ENCODE peak calls at places on chromosomes 5 and 9, in seven cellular contexts. One of them, this sample, is unnamed.

GRCh38 chr5:179130101-179130681 is 70.0 kb downstream of the ZNF354C start:
- DNase-seq in cardiac fibroblast: no peak
- DNase-seq in testis: no peak
- DNase-seq in dorsolateral prefrontal cortex: peak; percentile 33
- DNase-seq in gastrocnemius medialis: no peak
- DNase-seq in GM10248: no peak
- DNase-seq in fibroblast of mammary gland: no peak
- DNase-seq in this sample: no peak

GRCh38 chr5:142994242-142994641 is 224.1 kb downstream of the ARHGAP26 start:
- DNase-seq in cardiac fibroblast: no peak
- DNase-seq in testis: no peak
- DNase-seq in dorsolateral prefrontal cortex: no peak
- DNase-seq in gastrocnemius medialis: no peak
- DNase-seq in GM10248: no peak
- DNase-seq in fibroblast of mammary gland: no peak
- DNase-seq in this sample: no peak

GRCh38 chr9:127970401-127971313 is 10.1 kb downstream of the EEIG1 start:
- DNase-seq in cardiac fibroblast: no peak
- DNase-seq in testis: no peak
- DNase-seq in dorsolateral prefrontal cortex: no peak
- DNase-seq in gastrocnemius medialis: no peak
- DNase-seq in GM10248: peak; percentile 94
- DNase-seq in fibroblast of mammary gland: no peak
- DNase-seq in this sample: peak; percentile 50

GRCh38 chr5:40689442-40689841 is 9.7 kb downstream of the PTGER4 start:
- DNase-seq in cardiac fibroblast: peak; percentile 98
- DNase-seq in testis: no peak
- DNase-seq in dorsolateral prefrontal cortex: no peak
- DNase-seq in gastrocnemius medialis: no peak
- DNase-seq in GM10248: peak; percentile 29
- DNase-seq in fibroblast of mammary gland: peak; percentile 99
- DNase-seq in this sample: no peak

GRCh38 chr9:109455861-109456260 is 42.2 kb downstream of the PTPN3 start:
- DNase-seq in cardiac fibroblast: no peak
- DNase-seq in testis: no peak
- DNase-seq in dorsolateral prefrontal cortex: no peak
- DNase-seq in gastrocnemius medialis: no peak
- DNase-seq in GM10248: no peak
- DNase-seq in fibroblast of mammary gland: no peak
- DNase-seq in this sample: no peak

GRCh38 chr5:156597276-156597675 is 252.8 kb upstream of the PPP1R2B start:
- DNase-seq in cardiac fibroblast: no peak
- DNase-seq in testis: no peak
- DNase-seq in dorsolateral prefrontal cortex: no peak
- DNase-seq in gastrocnemius medialis: no peak
- DNase-seq in GM10248: no peak
- DNase-seq in fibroblast of mammary gland: no peak
- DNase-seq in this sample: no peak

GRCh38 chr5:145936401-145937131 is at the start of gene SH3RF2:
- DNase-seq in cardiac fibroblast: peak; percentile 63
- DNase-seq in testis: peak; percentile 81
- DNase-seq in dorsolateral prefrontal cortex: peak; percentile 61
- DNase-seq in gastrocnemius medialis: peak; percentile 68
- DNase-seq in GM10248: no peak
- DNase-seq in fibroblast of mammary gland: peak; percentile 60
- DNase-seq in this sample: no peak

GRCh38 chr9:72337286-72337685 is 27.7 kb downstream of the ZFAND5 start:
- DNase-seq in cardiac fibroblast: no peak
- DNase-seq in testis: no peak
- DNase-seq in dorsolateral prefrontal cortex: no peak
- DNase-seq in gastrocnemius medialis: no peak
- DNase-seq in GM10248: no peak
- DNase-seq in fibroblast of mammary gland: no peak
- DNase-seq in this sample: no peak

GRCh38 chr5:67095346-67095871 is 101.2 kb downstream of the CD180 start:
- DNase-seq in cardiac fibroblast: peak; percentile 75
- DNase-seq in testis: peak; percentile 64
- DNase-seq in dorsolateral prefrontal cortex: no peak
- DNase-seq in gastrocnemius medialis: peak; percentile 89
- DNase-seq in GM10248: no peak
- DNase-seq in fibroblast of mammary gland: peak; percentile 69
- DNase-seq in this sample: no peak

GRCh38 chr5:154995679-154996078 is 17.9 kb upstream of the KIF4B start:
- DNase-seq in cardiac fibroblast: no peak
- DNase-seq in testis: no peak
- DNase-seq in dorsolateral prefrontal cortex: no peak
- DNase-seq in gastrocnemius medialis: no peak
- DNase-seq in GM10248: no peak
- DNase-seq in fibroblast of mammary gland: no peak
- DNase-seq in this sample: no peak

GRCh38 chr5:7518947-7519560 is 123.1 kb downstream of the ADCY2 start:
- DNase-seq in cardiac fibroblast: no peak
- DNase-seq in testis: peak; percentile 21
- DNase-seq in dorsolateral prefrontal cortex: peak; percentile 56
- DNase-seq in gastrocnemius medialis: peak; percentile 81
- DNase-seq in GM10248: no peak
- DNase-seq in fibroblast of mammary gland: no peak
- DNase-seq in this sample: no peak

GRCh38 chr5:6905883-6906282 is 192.7 kb downstream of the TENT4A start:
- DNase-seq in cardiac fibroblast: no peak
- DNase-seq in testis: no peak
- DNase-seq in dorsolateral prefrontal cortex: no peak
- DNase-seq in gastrocnemius medialis: peak; percentile 48
- DNase-seq in GM10248: no peak
- DNase-seq in fibroblast of mammary gland: peak; percentile 0
- DNase-seq in this sample: no peak

GRCh38 chr9:122406264-122406890 is 35.6 kb downstream of the PTGS1 start:
- DNase-seq in cardiac fibroblast: no peak
- DNase-seq in testis: no peak
- DNase-seq in dorsolateral prefrontal cortex: no peak
- DNase-seq in gastrocnemius medialis: no peak
- DNase-seq in GM10248: no peak
- DNase-seq in fibroblast of mammary gland: no peak
- DNase-seq in this sample: no peak

GRCh38 chr5:136201870-136202269 is 8.9 kb upstream of the SMIM32 start:
- DNase-seq in cardiac fibroblast: no peak
- DNase-seq in testis: no peak
- DNase-seq in dorsolateral prefrontal cortex: no peak
- DNase-seq in gastrocnemius medialis: no peak
- DNase-seq in GM10248: no peak
- DNase-seq in fibroblast of mammary gland: no peak
- DNase-seq in this sample: no peak

GRCh38 chr5:90287031-90287430 is 122.5 kb downstream of the CETN3 start:
- DNase-seq in cardiac fibroblast: no peak
- DNase-seq in testis: no peak
- DNase-seq in dorsolateral prefrontal cortex: no peak
- DNase-seq in gastrocnemius medialis: no peak
- DNase-seq in GM10248: no peak
- DNase-seq in fibroblast of mammary gland: no peak
- DNase-seq in this sample: no peak

GRCh38 chr5:139470821-139471300 is at the start of gene SMIM33:
- DNase-seq in cardiac fibroblast: no peak
- DNase-seq in testis: no peak
- DNase-seq in dorsolateral prefrontal cortex: no peak
- DNase-seq in gastrocnemius medialis: no peak
- DNase-seq in GM10248: no peak
- DNase-seq in fibroblast of mammary gland: no peak
- DNase-seq in this sample: no peak

GRCh38 chr5:119342414-119342813 is 13.4 kb upstream of the TNFAIP8 start:
- DNase-seq in cardiac fibroblast: no peak
- DNase-seq in testis: no peak
- DNase-seq in dorsolateral prefrontal cortex: no peak
- DNase-seq in gastrocnemius medialis: no peak
- DNase-seq in GM10248: no peak
- DNase-seq in fibroblast of mammary gland: no peak
- DNase-seq in this sample: no peak

GRCh38 chr5:119339965-119340364 is 15.9 kb upstream of the TNFAIP8 start:
- DNase-seq in cardiac fibroblast: no peak
- DNase-seq in testis: no peak
- DNase-seq in dorsolateral prefrontal cortex: no peak
- DNase-seq in gastrocnemius medialis: no peak
- DNase-seq in GM10248: no peak
- DNase-seq in fibroblast of mammary gland: no peak
- DNase-seq in this sample: no peak

GRCh38 chr5:119339344-119339743 is 16.5 kb upstream of the TNFAIP8 start:
- DNase-seq in cardiac fibroblast: no peak
- DNase-seq in testis: no peak
- DNase-seq in dorsolateral prefrontal cortex: no peak
- DNase-seq in gastrocnemius medialis: no peak
- DNase-seq in GM10248: no peak
- DNase-seq in fibroblast of mammary gland: no peak
- DNase-seq in this sample: no peak

GRCh38 chr5:119341452-119342349 is 14.1 kb upstream of the TNFAIP8 start:
- DNase-seq in cardiac fibroblast: no peak
- DNase-seq in testis: no peak
- DNase-seq in dorsolateral prefrontal cortex: no peak
- DNase-seq in gastrocnemius medialis: no peak
- DNase-seq in GM10248: no peak
- DNase-seq in fibroblast of mammary gland: no peak
- DNase-seq in this sample: no peak

DNA sequence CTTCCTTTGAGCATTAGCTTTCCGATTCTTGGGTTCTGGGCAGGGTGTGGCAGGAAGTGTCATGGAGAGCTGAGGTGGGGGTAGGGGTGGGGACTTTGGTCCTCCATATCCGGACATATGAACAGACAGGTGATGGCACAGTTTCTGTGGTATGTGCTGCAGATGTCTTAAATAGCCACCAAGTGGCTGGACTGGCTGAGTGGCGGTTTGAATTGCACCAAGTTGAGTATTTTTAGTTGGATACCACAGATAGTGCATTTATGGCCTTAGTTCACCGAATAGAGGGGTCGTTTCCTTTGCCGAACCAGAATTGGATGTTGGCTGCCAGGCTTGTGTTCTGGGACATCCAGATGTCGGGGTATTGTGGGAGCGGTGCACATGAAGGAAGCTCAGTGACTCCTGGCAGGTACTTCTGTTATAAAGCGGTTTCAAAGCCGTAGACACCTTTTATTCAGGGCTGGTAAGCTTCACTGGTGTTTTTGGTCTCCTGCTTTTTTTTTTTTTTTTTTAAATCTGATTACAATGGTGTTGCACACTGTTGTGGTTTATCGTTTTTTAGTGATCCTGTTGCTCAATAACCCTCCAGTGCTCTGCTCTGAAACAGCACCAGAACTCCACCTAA is 15.1 kb upstream of the TNFAIP8 start:
- DNase-seq in cardiac fibroblast: no peak
- DNase-seq in testis: no peak
- DNase-seq in dorsolateral prefrontal cortex: no peak
- DNase-seq in gastrocnemius medialis: no peak
- DNase-seq in GM10248: peak; percentile 55
- DNase-seq in fibroblast of mammary gland: no peak
- DNase-seq in this sample: no peak
- TF ChIP-seq CTCF in cardiac fibroblast: no peak
- TF ChIP-seq CTCF in testis: no peak
- TF ChIP-seq CTCF in dorsolateral prefrontal cortex: no peak
- TF ChIP-seq CTCF in gastrocnemius medialis: no peak
- TF ChIP-seq CTCF in GM10248: no peak
- TF ChIP-seq CTCF in fibroblast of mammary gland: no peak
- TF ChIP-seq CTCF in this sample: no peak

GRCh38 chr5:68965926-68966325 is 127.9 kb upstream of the SLC30A5 start:
- DNase-seq in cardiac fibroblast: no peak
- DNase-seq in testis: no peak
- DNase-seq in dorsolateral prefrontal cortex: no peak
- DNase-seq in gastrocnemius medialis: no peak
- DNase-seq in GM10248: no peak
- DNase-seq in fibroblast of mammary gland: no peak
- DNase-seq in this sample: no peak
- TF ChIP-seq CTCF in cardiac fibroblast: no peak
- TF ChIP-seq CTCF in testis: no peak
- TF ChIP-seq CTCF in dorsolateral prefrontal cortex: no peak
- TF ChIP-seq CTCF in gastrocnemius medialis: no peak
- TF ChIP-seq CTCF in GM10248: no peak
- TF ChIP-seq CTCF in fibroblast of mammary gland: no peak
- TF ChIP-seq CTCF in this sample: no peak

DNA sequence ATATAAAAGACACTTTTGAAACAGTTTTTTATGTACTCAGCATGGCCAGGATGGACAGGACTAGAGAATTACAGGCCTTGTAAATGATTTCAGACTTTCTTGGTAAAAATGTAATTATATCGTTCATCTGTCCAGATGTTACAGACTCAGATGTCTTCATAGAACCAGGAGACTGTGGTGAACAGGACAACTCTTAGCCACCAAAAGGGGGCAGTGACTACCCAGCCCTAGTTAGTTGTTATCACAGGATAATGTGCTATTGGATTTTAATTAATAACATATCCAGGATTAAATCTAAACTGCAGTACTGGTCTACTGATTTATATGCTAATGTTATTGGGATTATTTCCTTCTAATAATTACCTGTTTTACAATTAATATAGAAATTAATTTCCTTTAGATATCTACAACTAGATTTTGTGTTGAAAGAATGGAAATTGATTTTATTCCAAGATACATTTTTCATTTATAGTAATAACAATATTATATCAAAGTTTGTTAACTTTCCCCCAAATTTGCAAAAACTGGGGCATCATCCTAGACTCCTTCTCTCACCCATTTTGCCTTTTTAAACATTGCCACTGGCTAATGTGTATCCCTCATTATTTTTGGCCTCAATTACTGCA is 99.4 kb downstream of the MTREX start:
- DNase-seq in cardiac fibroblast: peak; percentile 76
- DNase-seq in testis: no peak
- DNase-seq in dorsolateral prefrontal cortex: no peak
- DNase-seq in gastrocnemius medialis: no peak
- DNase-seq in GM10248: no peak
- DNase-seq in fibroblast of mammary gland: peak; percentile 78
- DNase-seq in this sample: no peak
- TF ChIP-seq CTCF in cardiac fibroblast: peak; percentile 69
- TF ChIP-seq CTCF in testis: peak; percentile 53
- TF ChIP-seq CTCF in dorsolateral prefrontal cortex: peak; percentile 78
- TF ChIP-seq CTCF in gastrocnemius medialis: peak; percentile 73
- TF ChIP-seq CTCF in GM10248: peak; percentile 31
- TF ChIP-seq CTCF in fibroblast of mammary gland: peak; percentile 90
- TF ChIP-seq CTCF in this sample: no peak

GRCh38 chr5:121188849-121189248 is 662.8 kb upstream of the FTMT start:
- DNase-seq in cardiac fibroblast: no peak
- DNase-seq in testis: no peak
- DNase-seq in dorsolateral prefrontal cortex: no peak
- DNase-seq in gastrocnemius medialis: no peak
- DNase-seq in GM10248: no peak
- DNase-seq in fibroblast of mammary gland: no peak
- DNase-seq in this sample: no peak

DNA sequence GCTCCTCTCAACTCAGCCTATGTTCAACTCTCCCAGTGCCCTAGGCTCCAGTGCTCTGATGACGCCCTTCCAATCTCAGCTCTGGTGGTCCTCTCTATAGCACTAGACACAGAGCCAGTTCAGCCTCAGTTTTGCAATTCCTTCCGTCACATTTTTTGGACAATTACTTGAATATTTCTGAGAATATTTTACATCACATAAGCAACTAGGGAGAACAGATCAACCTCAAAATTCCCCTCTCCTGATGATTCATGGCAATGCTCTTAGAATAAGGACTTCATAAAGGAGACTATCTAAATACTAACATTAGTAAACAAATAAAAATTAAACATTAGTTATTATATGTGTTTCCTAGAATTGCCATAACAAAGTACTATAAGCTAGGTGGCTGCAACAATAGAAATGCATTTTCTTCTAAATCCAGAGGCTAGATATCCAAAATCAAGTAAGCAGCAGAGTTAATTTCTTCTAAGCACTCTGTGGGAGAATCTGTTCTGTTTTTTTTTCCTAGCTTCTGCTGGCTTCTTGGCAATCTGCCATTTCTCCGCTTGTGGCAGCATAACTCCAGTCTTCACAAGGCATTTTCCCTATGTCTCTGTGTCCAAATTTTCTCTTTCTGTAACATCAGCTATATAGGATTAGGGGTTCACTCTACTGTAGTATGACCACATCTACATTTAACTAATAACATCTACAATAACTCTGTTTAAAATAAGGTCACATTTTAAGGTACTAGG is 661.9 kb upstream of the FTMT start:
- DNase-seq in cardiac fibroblast: peak; percentile 67
- DNase-seq in testis: peak; percentile 43
- DNase-seq in dorsolateral prefrontal cortex: no peak
- DNase-seq in gastrocnemius medialis: no peak
- DNase-seq in GM10248: no peak
- DNase-seq in fibroblast of mammary gland: peak; percentile 49
- DNase-seq in this sample: no peak
- TF ChIP-seq CTCF in cardiac fibroblast: no peak
- TF ChIP-seq CTCF in testis: no peak
- TF ChIP-seq CTCF in dorsolateral prefrontal cortex: no peak
- TF ChIP-seq CTCF in gastrocnemius medialis: no peak
- TF ChIP-seq CTCF in GM10248: no peak
- TF ChIP-seq CTCF in fibroblast of mammary gland: no peak
- TF ChIP-seq CTCF in this sample: no peak

This sample was measured in activated B cell treated with CpG ODN at 0.5 μM for 24 hours.